ENCODE peak calls at places on chromosomes 7 and 10, in four cellular contexts. One of them, this sample, is unnamed.

GRCh38 chr7:37480642-37481041 is 32.0 kb upstream of the ELMO1 start:
- DNase-seq in GM12878: no peak
- DNase-seq in WTC11: no peak
- DNase-seq in K562: no peak
- DNase-seq in this sample: no peak

GRCh38 chr7:130875265-130875741 is 141.3 kb upstream of the KLF14 start:
- DNase-seq in GM12878: no peak
- DNase-seq in WTC11: peak
- DNase-seq in K562: peak
- DNase-seq in this sample: peak

GRCh38 chr7:70480913-70481579 is 650.9 kb upstream of the GALNT17 start:
- DNase-seq in GM12878: no peak
- DNase-seq in WTC11: no peak
- DNase-seq in K562: no peak
- DNase-seq in this sample: no peak

GRCh38 chr7:116239434-116239833 is 29.1 kb downstream of the TES start:
- DNase-seq in GM12878: no peak
- DNase-seq in WTC11: no peak
- DNase-seq in K562: no peak
- DNase-seq in this sample: peak

GRCh38 chr7:114141415-114141814 is 222.6 kb upstream of the PPP1R3A start:
- DNase-seq in GM12878: no peak
- DNase-seq in WTC11: no peak
- DNase-seq in K562: no peak
- DNase-seq in this sample: no peak

GRCh38 chr10:3068201-3068967 is 1.0 kb downstream of the PFKP start:
- DNase-seq in GM12878: no peak
- DNase-seq in WTC11: peak
- DNase-seq in K562: peak
- DNase-seq in this sample: no peak

GRCh38 chr10:89837173-89838001 is 136.0 kb downstream of the KIF20B start:
- DNase-seq in GM12878: no peak
- DNase-seq in WTC11: peak
- DNase-seq in K562: peak
- DNase-seq in this sample: no peak

GRCh38 chr7:512146-512510 is 7.5 kb downstream of the PDGFA start:
- DNase-seq in GM12878: no peak
- DNase-seq in WTC11: no peak
- DNase-seq in K562: no peak
- DNase-seq in this sample: no peak

GRCh38 chr10:4770766-4771553 is 55.0 kb upstream of the AKR1E2 start:
- DNase-seq in GM12878: no peak
- DNase-seq in WTC11: no peak
- DNase-seq in K562: no peak
- DNase-seq in this sample: peak

GRCh38 chr10:2895616-2896196 is 171.6 kb upstream of the PFKP start:
- DNase-seq in GM12878: no peak
- DNase-seq in WTC11: no peak
- DNase-seq in K562: no peak
- DNase-seq in this sample: no peak

GRCh38 chr7:140542226-140542625 is 62.9 kb upstream of the MKRN1 start:
- DNase-seq in GM12878: no peak
- DNase-seq in WTC11: no peak
- DNase-seq in K562: no peak
- DNase-seq in this sample: no peak

GRCh38 chr10:115092555-115093285 is 445 bp upstream of the ATRNL1 start:
- DNase-seq in GM12878: no peak
- DNase-seq in WTC11: peak
- DNase-seq in K562: no peak
- DNase-seq in this sample: no peak

GRCh38 chr10:79487296-79488194 is 24.8 kb upstream of the EIF5AL1 start:
- DNase-seq in GM12878: no peak
- DNase-seq in WTC11: peak
- DNase-seq in K562: peak
- DNase-seq in this sample: peak

GRCh38 chr10:124072106-124072505 is 21.3 kb downstream of the CHST15 start:
- DNase-seq in GM12878: no peak
- DNase-seq in WTC11: no peak
- DNase-seq in K562: no peak
- DNase-seq in this sample: peak

GRCh38 chr7:71770269-71770907 is 638.4 kb downstream of the GALNT17 start:
- DNase-seq in GM12878: no peak
- DNase-seq in WTC11: no peak
- DNase-seq in K562: no peak
- DNase-seq in this sample: no peak

GRCh38 chr10:86953747-86954680 is 3.4 kb downstream of the MMRN2 start:
- DNase-seq in GM12878: no peak
- DNase-seq in WTC11: peak
- DNase-seq in K562: peak
- DNase-seq in this sample: no peak

GRCh38 chr7:64888561-64888900 is 14.5 kb upstream of the ZNF273 start:
- DNase-seq in GM12878: no peak
- DNase-seq in WTC11: no peak
- DNase-seq in K562: no peak
- DNase-seq in this sample: no peak

GRCh38 chr10:75772153-75772887 is 340.9 kb downstream of the LRMDA start:
- DNase-seq in GM12878: no peak
- DNase-seq in WTC11: no peak
- DNase-seq in K562: no peak
- DNase-seq in this sample: no peak

GRCh38 chr10:91022924-91023707 is 102.2 kb upstream of the ANKRD1 start:
- DNase-seq in GM12878: no peak
- DNase-seq in WTC11: no peak
- DNase-seq in K562: no peak
- DNase-seq in this sample: no peak

GRCh38 chr7:44320794-44321371 is 4.5 kb downstream of the CAMK2B start:
- DNase-seq in GM12878: no peak
- DNase-seq in WTC11: no peak
- DNase-seq in K562: no peak
- DNase-seq in this sample: no peak

GRCh38 chr7:68980011-68980410 is 618.3 kb upstream of the AUTS2 start:
- DNase-seq in GM12878: no peak
- DNase-seq in WTC11: no peak
- DNase-seq in K562: no peak
- DNase-seq in this sample: no peak

GRCh38 chr10:104435822-104436221 is 82.2 kb downstream of the CFAP58 start:
- DNase-seq in GM12878: no peak
- DNase-seq in WTC11: no peak
- DNase-seq in K562: no peak
- DNase-seq in this sample: no peak

GRCh38 chr7:157994319-157994718 is 593.3 kb downstream of the PTPRN2 start:
- DNase-seq in GM12878: no peak
- DNase-seq in WTC11: no peak
- DNase-seq in K562: no peak
- DNase-seq in this sample: no peak

GRCh38 chr10:59175538-59176240 is 754 bp upstream of the PHYHIPL start:
- DNase-seq in GM12878: no peak
- DNase-seq in WTC11: no peak
- DNase-seq in K562: no peak
- DNase-seq in this sample: peak
- TF ChIP-seq CREM in GM12878: no peak
- TF ChIP-seq CREM in WTC11: no peak
- TF ChIP-seq CREM in K562: no peak
- TF ChIP-seq CREM in this sample: no peak

GRCh38 chr10:16014469-16014868 is 154.2 kb upstream of the MINDY3 start:
- DNase-seq in GM12878: no peak
- DNase-seq in WTC11: no peak
- DNase-seq in K562: no peak
- DNase-seq in this sample: no peak

GRCh38 chr10:16011548-16011947 is 151.2 kb upstream of the MINDY3 start:
- DNase-seq in GM12878: no peak
- DNase-seq in WTC11: no peak
- DNase-seq in K562: no peak
- DNase-seq in this sample: no peak

DNA sequence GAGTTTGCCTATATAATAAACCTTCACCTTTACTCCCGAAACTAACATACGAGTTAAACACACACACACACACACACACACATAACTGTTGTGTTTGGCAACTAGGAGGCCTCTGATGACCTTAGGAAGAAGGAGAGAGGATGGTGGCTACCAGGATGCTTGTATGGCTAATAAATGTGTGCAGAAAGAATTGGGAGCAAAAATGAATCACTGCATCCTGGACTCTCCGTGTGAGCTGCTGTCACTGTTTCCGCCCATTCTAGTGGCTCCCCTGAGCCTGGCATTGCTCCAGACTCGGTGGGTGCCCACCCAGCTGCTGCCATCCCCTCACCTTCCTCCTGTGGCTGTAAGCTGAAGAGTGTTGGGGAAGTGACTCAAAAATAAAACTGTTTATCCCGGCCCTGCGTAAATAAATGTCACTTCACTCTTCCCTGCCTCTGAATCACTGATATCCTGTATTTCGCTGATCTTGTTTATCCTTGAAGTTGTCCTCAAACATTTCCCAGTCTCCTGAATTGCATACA is 149.5 kb upstream of the MINDY3 start:
- DNase-seq in GM12878: no peak
- DNase-seq in WTC11: no peak
- DNase-seq in K562: no peak
- DNase-seq in this sample: no peak
- TF ChIP-seq CREM in GM12878: no peak
- TF ChIP-seq CREM in WTC11: no peak
- TF ChIP-seq CREM in K562: no peak
- TF ChIP-seq CREM in this sample: no peak

DNA sequence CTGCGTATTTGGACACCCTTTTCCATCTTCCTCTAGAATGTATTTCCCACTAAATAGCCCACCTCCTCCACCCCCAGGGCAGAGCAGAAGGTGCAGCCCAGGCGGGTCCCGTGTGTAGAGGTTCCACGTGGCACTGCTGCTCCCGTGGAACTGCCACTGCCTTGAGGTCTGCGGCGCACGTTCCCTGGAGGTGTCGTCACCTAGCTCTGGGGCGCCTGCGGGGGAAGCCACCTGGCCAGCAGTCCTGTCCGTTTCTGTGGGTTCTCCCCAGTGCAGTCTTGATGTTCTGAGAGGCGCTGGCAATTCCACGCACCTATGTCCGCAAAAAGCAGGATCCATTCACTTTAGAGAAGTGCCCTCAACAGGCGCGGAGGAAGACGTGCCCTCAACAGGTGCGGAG is 21.9 kb downstream of the BNIP3 start:
- DNase-seq in GM12878: no peak
- DNase-seq in WTC11: no peak
- DNase-seq in K562: no peak
- DNase-seq in this sample: no peak
- TF ChIP-seq CREM in GM12878: no peak
- TF ChIP-seq CREM in WTC11: no peak
- TF ChIP-seq CREM in K562: no peak
- TF ChIP-seq CREM in this sample: no peak

GRCh38 chr7:8380130-8380529 is 53.3 kb upstream of the NXPH1 start:
- DNase-seq in GM12878: no peak
- DNase-seq in WTC11: no peak
- DNase-seq in K562: no peak
- DNase-seq in this sample: no peak
- TF ChIP-seq CREM in GM12878: no peak
- TF ChIP-seq CREM in WTC11: no peak
- TF ChIP-seq CREM in K562: no peak
- TF ChIP-seq CREM in this sample: no peak

GRCh38 chr10:128526793-128527375 is 400.7 kb upstream of the MKI67 start:
- DNase-seq in GM12878: no peak
- DNase-seq in WTC11: peak
- DNase-seq in K562: no peak
- DNase-seq in this sample: no peak
- TF ChIP-seq CREM in GM12878: no peak
- TF ChIP-seq CREM in WTC11: no peak
- TF ChIP-seq CREM in K562: no peak
- TF ChIP-seq CREM in this sample: no peak

GRCh38 chr7:30662431-30662939 is 19.8 kb downstream of the CRHR2 start:
- DNase-seq in GM12878: no peak
- DNase-seq in WTC11: no peak
- DNase-seq in K562: no peak
- DNase-seq in this sample: no peak

GRCh38 chr7:30661926-30662325 is 20.3 kb downstream of the CRHR2 start:
- DNase-seq in GM12878: no peak
- DNase-seq in WTC11: no peak
- DNase-seq in K562: no peak
- DNase-seq in this sample: no peak

GRCh38 chr7:30658471-30659074 is 23.7 kb downstream of the CRHR2 start:
- DNase-seq in GM12878: no peak
- DNase-seq in WTC11: no peak
- DNase-seq in K562: no peak
- DNase-seq in this sample: no peak

GRCh38 chr7:30659312-30659711 is 22.9 kb downstream of the CRHR2 start:
- DNase-seq in GM12878: no peak
- DNase-seq in WTC11: no peak
- DNase-seq in K562: no peak
- DNase-seq in this sample: no peak

DNA sequence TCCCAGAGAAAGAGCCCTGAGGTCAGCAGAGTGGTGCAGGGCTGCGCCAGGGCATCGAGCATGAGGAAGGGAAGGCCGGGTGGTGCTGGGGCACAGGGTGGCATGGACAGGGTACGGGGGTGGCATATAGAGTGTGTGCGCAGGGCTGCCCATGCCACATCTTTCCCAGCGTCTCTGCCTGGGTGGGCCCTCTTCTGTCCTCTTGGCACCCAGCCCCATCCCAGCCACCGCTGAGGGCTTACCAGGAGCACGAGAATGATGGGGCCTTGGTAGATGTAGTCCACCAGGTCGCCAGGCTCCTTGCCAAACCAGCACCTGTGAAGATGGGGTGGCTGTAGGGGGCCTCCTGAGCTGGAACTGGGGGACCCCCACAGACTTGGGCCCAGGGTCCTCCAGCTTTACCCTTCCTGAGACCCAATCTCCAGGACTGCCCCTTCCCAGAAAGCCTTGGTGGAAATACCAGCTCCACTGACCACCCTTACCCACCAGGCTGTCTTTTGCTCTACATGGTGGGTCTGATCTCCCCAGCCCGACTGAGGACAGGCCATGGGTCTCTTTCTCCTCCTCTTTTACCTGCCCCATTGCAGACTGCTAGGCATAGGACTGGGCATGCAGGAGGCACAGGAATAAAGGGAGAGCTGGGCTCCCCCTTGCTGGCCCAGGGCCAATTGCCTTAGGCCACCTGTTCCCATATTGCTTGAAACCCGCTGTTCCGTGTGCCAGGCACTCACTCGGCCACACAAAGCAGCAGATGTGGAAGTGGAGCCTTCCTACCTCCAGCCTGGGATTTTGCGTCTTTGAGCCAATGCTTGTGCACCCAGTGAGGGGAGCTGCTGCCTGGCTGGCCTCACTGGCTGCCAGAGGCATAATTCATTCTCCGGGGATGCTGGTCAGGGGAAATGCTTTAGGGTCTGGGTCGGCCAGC is 21.7 kb downstream of the CRHR2 start:
- DNase-seq in GM12878: no peak
- DNase-seq in WTC11: no peak
- DNase-seq in K562: no peak
- DNase-seq in this sample: no peak
- TF ChIP-seq CREM in GM12878: no peak
- TF ChIP-seq CREM in WTC11: no peak
- TF ChIP-seq CREM in K562: no peak
- TF ChIP-seq CREM in this sample: no peak

GRCh38 chr7:2158331-2159175 is 74.2 kb downstream of the MAD1L1 start:
- DNase-seq in GM12878: no peak
- DNase-seq in WTC11: peak
- DNase-seq in K562: no peak
- DNase-seq in this sample: no peak
- TF ChIP-seq CREM in GM12878: no peak
- TF ChIP-seq CREM in WTC11: no peak
- TF ChIP-seq CREM in K562: no peak
- TF ChIP-seq CREM in this sample: no peak

This sample was measured in HepG2.